ENCODE peak calls at places on chromosome 20, in nine cellular contexts. One of them, this sample, is unnamed.

GRCh38 chr20:51358032-51358724 is 184.3 kb downstream of the NFATC2 start:
- DNase-seq in pancreas: no peak
- DNase-seq in mesenchymal stem cell: no peak
- DNase-seq in transverse colon: no peak
- DNase-seq in heart right ventricle: no peak
- DNase-seq in endodermal cell: no peak
- DNase-seq in left ventricle myocardium inferior: no peak
- DNase-seq in Peyer's patch: no peak
- DNase-seq in epithelial cell of esophagus: no peak
- DNase-seq in this sample: no peak

GRCh38 chr20:58718121-58718563 is 25.5 kb downstream of the NPEPL1 start:
- DNase-seq in pancreas: no peak
- DNase-seq in mesenchymal stem cell: no peak
- DNase-seq in transverse colon: peak
- DNase-seq in heart right ventricle: no peak
- DNase-seq in endodermal cell: peak
- DNase-seq in left ventricle myocardium inferior: no peak
- DNase-seq in Peyer's patch: no peak
- DNase-seq in epithelial cell of esophagus: no peak
- DNase-seq in this sample: no peak

GRCh38 chr20:50824137-50824536 is 29.3 kb downstream of the BCAS4 start:
- DNase-seq in pancreas: peak
- DNase-seq in mesenchymal stem cell: peak
- DNase-seq in transverse colon: no peak
- DNase-seq in heart right ventricle: no peak
- DNase-seq in endodermal cell: no peak
- DNase-seq in left ventricle myocardium inferior: no peak
- DNase-seq in Peyer's patch: no peak
- DNase-seq in epithelial cell of esophagus: no peak
- DNase-seq in this sample: peak

GRCh38 chr20:59403261-59403961 is 103.0 kb downstream of the EDN3 start:
- DNase-seq in pancreas: peak
- DNase-seq in mesenchymal stem cell: no peak
- DNase-seq in transverse colon: peak
- DNase-seq in heart right ventricle: peak
- DNase-seq in endodermal cell: peak
- DNase-seq in left ventricle myocardium inferior: peak
- DNase-seq in Peyer's patch: peak
- DNase-seq in epithelial cell of esophagus: peak
- DNase-seq in this sample: no peak

GRCh38 chr20:46053416-46053815 is 24.4 kb downstream of the SLC12A5 start:
- DNase-seq in pancreas: no peak
- DNase-seq in mesenchymal stem cell: no peak
- DNase-seq in transverse colon: no peak
- DNase-seq in heart right ventricle: no peak
- DNase-seq in endodermal cell: no peak
- DNase-seq in left ventricle myocardium inferior: no peak
- DNase-seq in Peyer's patch: no peak
- DNase-seq in epithelial cell of esophagus: no peak
- DNase-seq in this sample: no peak

GRCh38 chr20:63597651-63598478 is 23.8 kb upstream of the HELZ2 start:
- DNase-seq in pancreas: no peak
- DNase-seq in mesenchymal stem cell: no peak
- DNase-seq in transverse colon: no peak
- DNase-seq in heart right ventricle: no peak
- DNase-seq in endodermal cell: no peak
- DNase-seq in left ventricle myocardium inferior: no peak
- DNase-seq in Peyer's patch: no peak
- DNase-seq in epithelial cell of esophagus: no peak
- DNase-seq in this sample: no peak

GRCh38 chr20:4808872-4809271 is 87.2 kb downstream of the PRND start:
- DNase-seq in pancreas: no peak
- DNase-seq in mesenchymal stem cell: no peak
- DNase-seq in transverse colon: no peak
- DNase-seq in heart right ventricle: no peak
- DNase-seq in endodermal cell: no peak
- DNase-seq in left ventricle myocardium inferior: no peak
- DNase-seq in Peyer's patch: no peak
- DNase-seq in epithelial cell of esophagus: no peak
- DNase-seq in this sample: no peak

GRCh38 chr20:47360489-47361267 is 4.2 kb upstream of the ZMYND8 start:
- DNase-seq in pancreas: peak
- DNase-seq in mesenchymal stem cell: peak
- DNase-seq in transverse colon: peak
- DNase-seq in heart right ventricle: peak
- DNase-seq in endodermal cell: peak
- DNase-seq in left ventricle myocardium inferior: peak
- DNase-seq in Peyer's patch: peak
- DNase-seq in epithelial cell of esophagus: peak
- DNase-seq in this sample: peak

GRCh38 chr20:49230021-49230420 is 10.8 kb downstream of the DDX27 start:
- DNase-seq in pancreas: no peak
- DNase-seq in mesenchymal stem cell: no peak
- DNase-seq in transverse colon: no peak
- DNase-seq in heart right ventricle: no peak
- DNase-seq in endodermal cell: no peak
- DNase-seq in left ventricle myocardium inferior: no peak
- DNase-seq in Peyer's patch: no peak
- DNase-seq in epithelial cell of esophagus: no peak
- DNase-seq in this sample: no peak

GRCh38 chr20:33629979-33630378 is 32.1 kb upstream of the C20orf144 start:
- DNase-seq in pancreas: no peak
- DNase-seq in mesenchymal stem cell: no peak
- DNase-seq in transverse colon: no peak
- DNase-seq in heart right ventricle: no peak
- DNase-seq in endodermal cell: no peak
- DNase-seq in left ventricle myocardium inferior: no peak
- DNase-seq in Peyer's patch: no peak
- DNase-seq in epithelial cell of esophagus: no peak
- DNase-seq in this sample: no peak

GRCh38 chr20:3277686-3278465 is 38.9 kb upstream of the SLC4A11 start:
- DNase-seq in pancreas: no peak
- DNase-seq in mesenchymal stem cell: no peak
- DNase-seq in transverse colon: no peak
- DNase-seq in heart right ventricle: no peak
- DNase-seq in endodermal cell: no peak
- DNase-seq in left ventricle myocardium inferior: no peak
- DNase-seq in Peyer's patch: no peak
- DNase-seq in epithelial cell of esophagus: no peak
- DNase-seq in this sample: no peak

GRCh38 chr20:49288784-49289696 is 11.2 kb upstream of the ZNFX1 start:
- DNase-seq in pancreas: no peak
- DNase-seq in mesenchymal stem cell: peak
- DNase-seq in transverse colon: no peak
- DNase-seq in heart right ventricle: no peak
- DNase-seq in endodermal cell: peak
- DNase-seq in left ventricle myocardium inferior: no peak
- DNase-seq in Peyer's patch: no peak
- DNase-seq in epithelial cell of esophagus: peak
- DNase-seq in this sample: no peak

GRCh38 chr20:25750765-25751696 is 54.4 kb upstream of the ZNF337 start:
- DNase-seq in pancreas: peak
- DNase-seq in mesenchymal stem cell: no peak
- DNase-seq in transverse colon: peak
- DNase-seq in heart right ventricle: peak
- DNase-seq in endodermal cell: peak
- DNase-seq in left ventricle myocardium inferior: peak
- DNase-seq in Peyer's patch: peak
- DNase-seq in epithelial cell of esophagus: peak
- DNase-seq in this sample: peak

GRCh38 chr20:48015943-48016723 is 230.9 kb upstream of the SULF2 start:
- DNase-seq in pancreas: no peak
- DNase-seq in mesenchymal stem cell: peak
- DNase-seq in transverse colon: no peak
- DNase-seq in heart right ventricle: no peak
- DNase-seq in endodermal cell: no peak
- DNase-seq in left ventricle myocardium inferior: no peak
- DNase-seq in Peyer's patch: no peak
- DNase-seq in epithelial cell of esophagus: peak
- DNase-seq in this sample: peak

GRCh38 chr20:48350291-48350988 is 477.4 kb downstream of the PREX1 start:
- DNase-seq in pancreas: no peak
- DNase-seq in mesenchymal stem cell: no peak
- DNase-seq in transverse colon: no peak
- DNase-seq in heart right ventricle: no peak
- DNase-seq in endodermal cell: peak
- DNase-seq in left ventricle myocardium inferior: no peak
- DNase-seq in Peyer's patch: no peak
- DNase-seq in epithelial cell of esophagus: no peak
- DNase-seq in this sample: no peak

GRCh38 chr20:40305303-40305702 is 383.7 kb downstream of the MAFB start:
- DNase-seq in pancreas: no peak
- DNase-seq in mesenchymal stem cell: no peak
- DNase-seq in transverse colon: no peak
- DNase-seq in heart right ventricle: no peak
- DNase-seq in endodermal cell: no peak
- DNase-seq in left ventricle myocardium inferior: no peak
- DNase-seq in Peyer's patch: no peak
- DNase-seq in epithelial cell of esophagus: no peak
- DNase-seq in this sample: no peak

DNA sequence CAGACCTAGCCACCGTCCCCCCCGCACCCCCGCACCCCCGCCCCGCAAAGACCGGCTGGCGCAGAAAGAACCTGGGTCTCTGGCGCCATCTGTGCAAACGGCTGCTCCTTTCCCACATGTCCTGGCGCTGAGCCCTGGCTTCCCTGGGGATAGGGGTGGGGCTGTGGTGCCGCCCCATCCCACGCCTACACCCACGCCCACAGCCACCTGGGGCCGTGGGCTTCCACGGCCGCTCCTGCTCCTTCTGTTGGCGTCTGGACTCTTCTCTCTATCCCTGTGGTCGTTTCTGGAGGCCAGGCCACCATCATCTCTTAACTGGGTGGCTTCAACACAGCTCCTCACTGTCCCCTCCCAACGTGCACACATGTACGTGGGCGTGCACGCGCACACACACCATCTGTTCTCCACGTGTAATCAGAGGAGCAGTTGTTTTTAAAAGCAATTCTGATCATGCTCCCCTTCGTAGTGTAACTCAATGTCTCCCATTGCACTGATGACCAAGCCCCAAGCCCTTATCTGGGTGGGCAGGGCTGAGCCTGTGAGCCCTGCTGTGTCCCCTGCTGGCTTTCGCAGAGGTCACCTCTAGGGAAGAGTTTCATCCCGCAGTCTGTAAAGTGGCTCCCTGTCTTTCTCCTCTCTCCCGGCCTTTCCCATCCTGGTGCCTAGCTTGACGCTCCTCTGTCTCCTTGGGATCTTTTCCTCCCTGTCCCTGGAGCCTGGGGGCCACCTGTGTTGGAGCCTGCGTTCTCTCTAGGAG is 31.9 kb upstream of the FAM83D start:
- DNase-seq in pancreas: peak
- DNase-seq in mesenchymal stem cell: no peak
- DNase-seq in transverse colon: no peak
- DNase-seq in heart right ventricle: peak
- DNase-seq in endodermal cell: no peak
- DNase-seq in left ventricle myocardium inferior: peak
- DNase-seq in Peyer's patch: peak
- DNase-seq in epithelial cell of esophagus: no peak
- DNase-seq in this sample: peak
- H3K4me3 ChIP-seq in pancreas: peak
- H3K4me3 ChIP-seq in mesenchymal stem cell: no peak
- H3K4me3 ChIP-seq in transverse colon: peak
- H3K4me3 ChIP-seq in heart right ventricle: no peak
- H3K4me3 ChIP-seq in endodermal cell: no peak
- H3K4me3 ChIP-seq in left ventricle myocardium inferior: peak
- H3K4me3 ChIP-seq in Peyer's patch: no peak
- H3K4me3 ChIP-seq in epithelial cell of esophagus: no peak
- H3K4me3 ChIP-seq in this sample: no peak

GRCh38 chr20:38260378-38261053 is at the start of gene KIAA1755:
- DNase-seq in pancreas: no peak
- DNase-seq in mesenchymal stem cell: no peak
- DNase-seq in transverse colon: no peak
- DNase-seq in heart right ventricle: peak
- DNase-seq in endodermal cell: peak
- DNase-seq in left ventricle myocardium inferior: peak
- DNase-seq in Peyer's patch: no peak
- DNase-seq in epithelial cell of esophagus: no peak
- DNase-seq in this sample: no peak
- H3K4me3 ChIP-seq in pancreas: no peak
- H3K4me3 ChIP-seq in mesenchymal stem cell: peak
- H3K4me3 ChIP-seq in transverse colon: peak
- H3K4me3 ChIP-seq in heart right ventricle: peak
- H3K4me3 ChIP-seq in endodermal cell: no peak
- H3K4me3 ChIP-seq in left ventricle myocardium inferior: peak
- H3K4me3 ChIP-seq in Peyer's patch: peak
- H3K4me3 ChIP-seq in epithelial cell of esophagus: no peak
- H3K4me3 ChIP-seq in this sample: peak

GRCh38 chr20:62133864-62134263 is 9.3 kb downstream of the PSMA7 start:
- DNase-seq in pancreas: no peak
- DNase-seq in mesenchymal stem cell: no peak
- DNase-seq in transverse colon: no peak
- DNase-seq in heart right ventricle: no peak
- DNase-seq in endodermal cell: peak
- DNase-seq in left ventricle myocardium inferior: no peak
- DNase-seq in Peyer's patch: no peak
- DNase-seq in epithelial cell of esophagus: no peak
- DNase-seq in this sample: no peak
- H3K4me3 ChIP-seq in pancreas: no peak
- H3K4me3 ChIP-seq in mesenchymal stem cell: no peak
- H3K4me3 ChIP-seq in transverse colon: no peak
- H3K4me3 ChIP-seq in heart right ventricle: no peak
- H3K4me3 ChIP-seq in endodermal cell: no peak
- H3K4me3 ChIP-seq in left ventricle myocardium inferior: no peak
- H3K4me3 ChIP-seq in Peyer's patch: no peak
- H3K4me3 ChIP-seq in epithelial cell of esophagus: no peak
- H3K4me3 ChIP-seq in this sample: no peak

GRCh38 chr20:62068997-62069396 is 3.3 kb upstream of the TAF4 start:
- DNase-seq in pancreas: no peak
- DNase-seq in mesenchymal stem cell: no peak
- DNase-seq in transverse colon: peak
- DNase-seq in heart right ventricle: no peak
- DNase-seq in endodermal cell: no peak
- DNase-seq in left ventricle myocardium inferior: no peak
- DNase-seq in Peyer's patch: no peak
- DNase-seq in epithelial cell of esophagus: no peak
- DNase-seq in this sample: no peak

GRCh38 chr20:62065669-62066338 is at the start of gene TAF4:
- DNase-seq in pancreas: peak
- DNase-seq in mesenchymal stem cell: peak
- DNase-seq in transverse colon: peak
- DNase-seq in heart right ventricle: peak
- DNase-seq in endodermal cell: peak
- DNase-seq in left ventricle myocardium inferior: peak
- DNase-seq in Peyer's patch: peak
- DNase-seq in epithelial cell of esophagus: peak
- DNase-seq in this sample: peak

GRCh38 chr20:62066339-62066982 is 780 bp upstream of the TAF4 start:
- DNase-seq in pancreas: peak
- DNase-seq in mesenchymal stem cell: peak
- DNase-seq in transverse colon: peak
- DNase-seq in heart right ventricle: peak
- DNase-seq in endodermal cell: peak
- DNase-seq in left ventricle myocardium inferior: peak
- DNase-seq in Peyer's patch: peak
- DNase-seq in epithelial cell of esophagus: peak
- DNase-seq in this sample: peak

GRCh38 chr20:62066983-62067433 is 1.3 kb upstream of the TAF4 start:
- DNase-seq in pancreas: no peak
- DNase-seq in mesenchymal stem cell: no peak
- DNase-seq in transverse colon: peak
- DNase-seq in heart right ventricle: peak
- DNase-seq in endodermal cell: peak
- DNase-seq in left ventricle myocardium inferior: no peak
- DNase-seq in Peyer's patch: peak
- DNase-seq in epithelial cell of esophagus: no peak
- DNase-seq in this sample: no peak

GRCh38 chr20:62067547-62068260 is 2.0 kb upstream of the TAF4 start:
- DNase-seq in pancreas: no peak
- DNase-seq in mesenchymal stem cell: no peak
- DNase-seq in transverse colon: no peak
- DNase-seq in heart right ventricle: no peak
- DNase-seq in endodermal cell: no peak
- DNase-seq in left ventricle myocardium inferior: no peak
- DNase-seq in Peyer's patch: peak
- DNase-seq in epithelial cell of esophagus: no peak
- DNase-seq in this sample: no peak
- H3K4me3 ChIP-seq in pancreas: no peak
- H3K4me3 ChIP-seq in mesenchymal stem cell: no peak
- H3K4me3 ChIP-seq in transverse colon: peak
- H3K4me3 ChIP-seq in heart right ventricle: no peak
- H3K4me3 ChIP-seq in endodermal cell: peak
- H3K4me3 ChIP-seq in left ventricle myocardium inferior: no peak
- H3K4me3 ChIP-seq in Peyer's patch: peak
- H3K4me3 ChIP-seq in epithelial cell of esophagus: no peak
- H3K4me3 ChIP-seq in this sample: no peak